ENCODE peak calls at places on chromosomes 6 and 20, in seven cellular contexts. D is breast epithelium, Q is mesenchymal stem cell, Z is adipocyte, I is left ventricle myocardium inferior, U is right cardiac atrium, L is HCT116. P is an unnamed sample. For H3K4me1, the result is how much of the 10 kb centered on the place peaks cover.

GRCh38 chr20:1242530-1242929 is 16.7 kb downstream of the RAD21L1 start:
- DNase-seq in Z (peak), D (no peak), Q (peak), I (no peak), U (no peak), L (no peak), P (no peak)

GRCh38 chr6:166305562-166306117 is 2.6 kb downstream of the PRR18 start:
- DNase-seq in U (no peak), I (no peak), Q (no peak), L (no peak), Z (no peak), D (no peak), P (no peak)

GRCh38 chr6:69601132-69601531 is 195.7 kb downstream of the LMBRD1 start:
- DNase-seq in U (no peak), L (no peak), I (no peak), Q (no peak), Z (no peak), D (no peak), P (no peak)

GRCh38 chr20:52313335-52313963 is 121.9 kb upstream of the ZFP64 start:
- DNase-seq in U (peak), D (peak), L (peak), I (no peak), Z (peak), Q (peak), P (no peak)

GRCh38 chr20:36861875-36862801 is 13.8 kb upstream of the TLDC2 start:
- DNase-seq in Z (peak), I (peak), Q (peak), U (peak), D (peak), L (peak), P (peak)

GRCh38 chr20:59776059-59776603 is 157.3 kb downstream of the SYCP2 start:
- DNase-seq in Q (no peak), I (no peak), U (no peak), L (no peak), Z (no peak), D (peak), P (no peak)

GRCh38 chr6:34858681-34859080 is 29.2 kb downstream of the TAF11 start:
- DNase-seq in L (no peak), Z (no peak), Q (no peak), I (no peak), U (no peak), D (no peak), P (no peak)

GRCh38 chr20:11426938-11427337 is 490.8 kb upstream of the BTBD3 start:
- DNase-seq in U (no peak), Q (no peak), I (no peak), Z (no peak), D (no peak), L (no peak), P (no peak)

GRCh38 chr6:157186785-157187181 is 136.5 kb downstream of the TMEM242 start:
- DNase-seq in Q (no peak), I (no peak), L (no peak), U (no peak), D (no peak), Z (no peak), P (no peak)

GRCh38 chr6:87922947-87923330 is 124.7 kb upstream of the SPACA1 start:
- DNase-seq in I (no peak), U (no peak), Z (no peak), Q (no peak), D (no peak), L (no peak), P (no peak)

GRCh38 chr6:83708970-83709747 is at the start of gene SNAP91:
- DNase-seq in D (no peak), L (no peak), Z (no peak), U (peak), I (no peak), Q (peak), P (no peak)

GRCh38 chr20:46401478-46401860 is 4.9 kb downstream of the ELMO2 start:
- DNase-seq in L (no peak), Z (no peak), D (no peak), Q (peak), I (no peak), U (no peak), P (no peak)

GRCh38 chr6:12709116-12709515 is 7.5 kb upstream of the PHACTR1 start:
- DNase-seq in U (no peak), I (no peak), Z (peak), D (no peak), L (no peak), Q (no peak), P (no peak)

GRCh38 chr20:15154070-15154469 is 816.7 kb upstream of the FLRT3 start:
- DNase-seq in Z (no peak), I (no peak), L (no peak), U (no peak), Q (no peak), D (no peak), P (no peak)

GRCh38 chr20:53643031-53643832 is 49.6 kb upstream of the ZNF217 start:
- DNase-seq in U (peak), Z (peak), I (no peak), L (peak), D (no peak), Q (peak), P (no peak)

GRCh38 chr20:8865636-8866035 is 203.3 kb upstream of the PLCB4 start:
- DNase-seq in U (no peak), I (no peak), D (no peak), Z (no peak), Q (no peak), L (no peak), P (no peak)

GRCh38 chr6:151482290-151482689 is 11.5 kb upstream of the CCDC170 start:
- DNase-seq in U (no peak), Q (no peak), L (no peak), D (no peak), I (no peak), Z (peak), P (no peak)

GRCh38 chr6:139522471-139523220 is 148.2 kb upstream of the CITED2 start:
- DNase-seq in Q (no peak), Z (peak), I (no peak), U (no peak), D (no peak), L (no peak), P (no peak)

GRCh38 chr6:30483677-30484279 is 5.5 kb upstream of the HLA-E start:
- DNase-seq in D (no peak), U (no peak), Z (peak), L (peak), I (no peak), Q (peak), P (no peak)

GRCh38 chr6:100810015-100810414 is 71.1 kb downstream of the ASCC3 start:
- DNase-seq in D (no peak), U (no peak), I (no peak), L (no peak), Q (peak), Z (no peak), P (no peak)

GRCh38 chr20:31923388-31924271 is 28.2 kb downstream of the PDRG1 start:
- DNase-seq in I (no peak), Z (no peak), U (no peak), Q (no peak), D (no peak), L (no peak), P (no peak)

GRCh38 chr6:37777272-37777736 is 42.2 kb upstream of the ZFAND3 start:
- DNase-seq in D (no peak), U (no peak), Q (no peak), L (no peak), I (no peak), Z (no peak), P (no peak)

GRCh38 chr6:118288355-118289124 is 259.6 kb upstream of the PLN start:
- DNase-seq in Z (no peak), I (no peak), L (no peak), Q (no peak), D (no peak), U (no peak), P (no peak)

GRCh38 chr6:144931172-144932035 is 646.3 kb downstream of the UTRN start:
- DNase-seq in I (no peak), Z (peak), D (peak), L (no peak), Q (peak), U (no peak), P (no peak)

GRCh38 chr20:63182946-63183415 is 33.0 kb downstream of the YTHDF1 start:
- DNase-seq in Z (no peak), D (no peak), I (no peak), L (no peak), U (no peak), Q (no peak), P (no peak)

GRCh38 chr6:170140129-170140528 is 150.7 kb downstream of the DLL1 start:
- DNase-seq in U (peak), Q (no peak), D (no peak), L (no peak), I (no peak), Z (no peak), P (no peak)

GRCh38 chr6:22828179-22829062 is 259.1 kb downstream of the HDGFL1 start:
- DNase-seq in U (no peak), Z (peak), I (no peak), Q (peak), D (peak), L (peak), P (peak)

GRCh38 chr6:25449774-25450173 is 170.6 kb downstream of the CARMIL1 start:
- DNase-seq in I (no peak), D (no peak), Z (no peak), Q (no peak), U (peak), L (no peak), P (no peak)

GRCh38 chr6:150369408-150369807 is 596 bp downstream of the IYD start:
- DNase-seq in I (no peak), Z (no peak), D (no peak), Q (no peak), U (no peak), L (no peak), P (no peak)

GRCh38 chr20:51004305-51004727 is 18.6 kb downstream of the KCNG1 start:
- DNase-seq in L (no peak), Z (no peak), Q (no peak), D (no peak), U (no peak), I (no peak), P (no peak)

GRCh38 chr6:86937219-86938079 is at the start of gene HTR1E:
- DNase-seq in Q (peak), D (peak), L (peak), U (peak), I (no peak), Z (peak), P (peak)

GRCh38 chr6:52403086-52403485 is 17.1 kb upstream of the EFHC1 start:
- DNase-seq in L (no peak), U (peak), D (no peak), Z (no peak), Q (no peak), I (no peak), P (no peak)

GRCh38 chr6:52400316-52401041 is 19.7 kb upstream of the EFHC1 start:
- DNase-seq in L (no peak), D (no peak), Q (no peak), I (no peak), U (no peak), Z (no peak), P (no peak)

GRCh38 chr6:52394251-52394666 is 25.9 kb upstream of the EFHC1 start:
- DNase-seq in Q (no peak), Z (no peak), I (no peak), L (no peak), D (no peak), U (no peak), P (no peak)

GRCh38 chr6:52403627-52404026 is 16.5 kb upstream of the EFHC1 start:
- DNase-seq in D (peak), Q (no peak), I (peak), U (peak), L (no peak), Z (no peak), P (no peak)

GRCh38 chr6:52399511-52400315 is 20.4 kb upstream of the EFHC1 start:
- DNase-seq in D (no peak), I (no peak), Q (peak), Z (peak), U (peak), L (no peak), P (no peak)
- H3K4me1 ChIP-seq in D (under half), I (under half), Q (under half), Z (under half), U (under half), L (under half), P (under half)

GRCh38 chr20:23114018-23114417 is 27.9 kb upstream of the CD93 start:
- DNase-seq in Q (no peak), I (peak), U (peak), D (no peak), L (no peak), Z (no peak), P (no peak)

GRCh38 chr20:23117738-23118137 is 31.6 kb upstream of the CD93 start:
- DNase-seq in L (no peak), D (no peak), U (no peak), I (no peak), Z (no peak), Q (no peak), P (no peak)

GRCh38 chr20:23114448-23114847 is 28.3 kb upstream of the CD93 start:
- DNase-seq in Z (no peak), Q (no peak), L (no peak), D (no peak), U (no peak), I (no peak), P (no peak)

GRCh38 chr20:23116301-23117089 is 30.4 kb upstream of the CD93 start:
- DNase-seq in I (no peak), Z (peak), L (no peak), D (no peak), U (no peak), Q (peak), P (no peak)

DNA sequence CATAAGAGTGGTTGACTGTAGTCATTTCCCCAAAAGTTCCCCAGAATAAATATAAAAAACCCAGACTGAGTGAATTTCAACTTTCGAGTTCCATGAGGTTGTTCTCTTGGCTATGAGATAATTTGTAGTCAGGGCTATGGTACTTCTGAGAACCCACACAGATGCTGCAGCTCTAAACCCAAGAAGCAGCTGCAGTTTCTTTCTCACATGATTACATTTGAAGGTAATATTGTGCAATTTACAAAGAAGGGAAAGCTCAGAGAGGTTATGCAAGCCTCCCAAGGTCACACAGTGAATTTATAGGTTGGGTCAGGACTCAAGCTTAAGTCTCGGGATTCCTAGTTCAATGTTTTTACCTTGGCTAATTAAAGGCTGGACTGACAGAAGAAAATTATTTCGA is 29.7 kb upstream of the CD93 start:
- DNase-seq in D (no peak), L (no peak), U (no peak), Q (peak), Z (peak), I (no peak), P (no peak)
- H3K4me1 ChIP-seq in D (under half), L (under half), U (under half), Q (under half), Z (under half), I (under half), P (half or more)

DNA sequence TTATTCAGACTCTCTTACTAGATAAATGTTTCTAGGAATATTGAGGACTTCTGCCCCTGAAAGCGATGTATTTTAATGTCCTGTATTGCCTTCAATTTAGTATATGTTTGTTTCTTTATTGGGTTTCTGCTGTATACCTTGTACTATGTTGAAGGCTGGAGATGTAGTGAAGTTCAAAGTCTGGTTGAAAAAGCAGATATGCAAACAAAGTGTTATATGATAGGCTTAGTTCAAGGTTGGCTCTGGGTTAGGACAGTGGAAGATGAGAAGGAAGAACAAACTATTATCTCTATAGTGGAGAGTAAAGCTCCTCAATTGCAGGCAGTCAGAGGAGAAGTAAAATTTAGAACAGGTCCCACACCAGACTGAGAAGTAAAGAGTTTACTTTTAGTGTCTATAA is 36.3 kb upstream of the ADGRG6 start:
- DNase-seq in L (no peak), Z (no peak), D (no peak), U (no peak), I (no peak), Q (no peak), P (no peak)
- H3K4me1 ChIP-seq in L (under half), Z (under half), D (under half), U (under half), I (under half), Q (under half), P (under half)

DNA sequence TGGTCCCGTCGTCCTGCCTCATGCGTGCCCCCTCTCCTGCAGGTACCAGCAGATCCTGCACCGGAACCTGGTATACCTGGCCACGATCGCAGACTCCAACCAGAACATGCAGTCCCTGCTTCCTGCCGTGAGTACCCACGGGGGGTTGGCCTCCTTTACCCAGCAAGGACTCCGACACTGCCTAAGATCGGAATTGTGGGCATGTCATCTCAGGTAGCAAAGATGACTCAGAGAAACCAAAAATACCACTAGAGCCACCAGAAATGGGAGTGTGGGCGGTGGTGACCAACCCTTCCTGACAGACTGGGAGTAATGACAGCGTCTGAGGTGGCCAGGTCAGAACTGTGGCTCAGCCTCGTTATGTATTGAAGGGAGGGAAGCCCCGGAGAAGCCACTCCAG is 16.3 kb downstream of the SS18L1 start:
- DNase-seq in U (peak), L (peak), D (peak), I (no peak), Z (no peak), Q (no peak), P (no peak)
- H3K4me1 ChIP-seq in U (under half), L (under half), D (under half), I (under half), Z (under half), Q (under half), P (under half)

GRCh38 chr6:38933426-38933825 is 115.2 kb upstream of the GLP1R start:
- DNase-seq in Q (peak), D (no peak), Z (peak), L (peak), U (no peak), I (no peak), P (no peak)
- H3K4me1 ChIP-seq in Q (under half), D (under half), Z (under half), L (under half), U (under half), I (under half), P (under half)

GRCh38 chr6:41711323-41712038 is 23.9 kb downstream of the TFEB start:
- DNase-seq in L (no peak), D (no peak), U (no peak), Z (no peak), Q (no peak), I (no peak), P (no peak)

GRCh38 chr6:41707565-41708200 is 27.7 kb downstream of the TFEB start:
- DNase-seq in D (peak), Q (no peak), I (no peak), U (peak), L (no peak), Z (no peak), P (peak)

GRCh38 chr6:41708856-41709255 is 26.6 kb downstream of the TFEB start:
- DNase-seq in U (no peak), I (no peak), Q (no peak), L (no peak), Z (no peak), D (no peak), P (no peak)

GRCh38 chr6:41706876-41707564 is 28.4 kb downstream of the TFEB start:
- DNase-seq in Z (peak), D (no peak), L (no peak), U (no peak), Q (peak), I (no peak), P (peak)

GRCh38 chr6:41709375-41709774 is 26.0 kb downstream of the TFEB start:
- DNase-seq in L (no peak), Z (no peak), I (no peak), D (no peak), Q (no peak), U (no peak), P (no peak)
- H3K4me1 ChIP-seq in L (under half), Z (under half), I (half or more), D (under half), Q (half or more), U (under half), P (under half)

GRCh38 chr6:80272988-80273387 is 166.5 kb downstream of the BCKDHB start:
- DNase-seq in Z (no peak), U (no peak), Q (no peak), D (no peak), L (no peak), I (no peak), P (no peak)

GRCh38 chr6:80268865-80269264 is 162.4 kb downstream of the BCKDHB start:
- DNase-seq in L (no peak), I (no peak), Q (no peak), Z (no peak), D (no peak), U (no peak), P (no peak)

GRCh38 chr6:80269331-80269730 is 162.9 kb downstream of the BCKDHB start:
- DNase-seq in U (no peak), Z (no peak), I (no peak), D (no peak), L (no peak), Q (no peak), P (no peak)

DNA sequence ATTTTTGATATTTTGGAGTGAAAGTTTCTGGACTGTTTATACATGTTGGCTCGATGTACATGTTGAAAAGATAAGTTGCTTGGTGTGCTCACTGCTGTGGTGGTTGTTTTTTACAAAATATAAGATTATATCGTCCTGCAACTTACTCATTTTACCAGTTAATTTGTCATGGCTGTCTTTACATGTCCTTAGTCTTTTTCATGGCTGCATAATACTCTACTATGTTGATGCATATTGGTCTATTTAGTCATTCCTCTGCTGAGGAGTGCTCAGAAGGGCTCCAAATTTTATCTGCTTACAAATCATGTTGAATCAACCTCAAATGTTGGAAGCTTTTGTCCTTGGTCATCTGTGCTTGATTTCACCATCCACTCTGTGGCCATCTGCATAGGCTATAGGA is 164.6 kb downstream of the BCKDHB start:
- DNase-seq in Z (no peak), L (no peak), D (no peak), Q (no peak), I (no peak), U (no peak), P (no peak)
- H3K4me1 ChIP-seq in Z (under half), L (under half), D (under half), Q (under half), I (under half), U (under half), P (under half)

GRCh38 chr20:23111944-23112342 is 25.8 kb upstream of the CD93 start:
- DNase-seq in D (no peak), Q (no peak), Z (no peak), L (no peak), U (no peak), I (no peak), P (no peak)

GRCh38 chr20:23108871-23109270 is 22.7 kb upstream of the CD93 start:
- DNase-seq in L (no peak), I (no peak), U (no peak), D (no peak), Z (no peak), Q (no peak), P (no peak)

GRCh38 chr20:23118144-23118543 is 32.0 kb upstream of the CD93 start:
- DNase-seq in Q (no peak), Z (no peak), L (no peak), D (no peak), U (no peak), I (no peak), P (no peak)

GRCh38 chr20:23111307-23111943 is 25.3 kb upstream of the CD93 start:
- DNase-seq in U (no peak), D (no peak), Q (no peak), L (no peak), I (no peak), Z (no peak), P (no peak)

GRCh38 chr20:23112595-23112994 is 26.5 kb upstream of the CD93 start:
- DNase-seq in Q (no peak), U (no peak), I (no peak), D (no peak), Z (no peak), L (no peak), P (no peak)
- H3K4me1 ChIP-seq in Q (under half), U (under half), I (under half), D (under half), Z (under half), L (under half), P (half or more)

GRCh38 chr6:3421763-3422456 is 34.9 kb downstream of the SLC22A23 start:
- DNase-seq in Z (peak), D (no peak), U (no peak), I (no peak), L (no peak), Q (peak), P (no peak)
- H3K4me1 ChIP-seq in Z (under half), D (under half), U (under half), I (under half), L (under half), Q (under half), P (under half)